ENCODE peak calls at places on chromosomes 2 and 18, in four cellular contexts. Z is CD4-positive, alpha-beta T cell; U is omental fat pad; V is foreskin keratinocyte. W is an unnamed sample.

GRCh38 chr2:173374634-173375033 is 20.0 kb downstream of the CDCA7 start:
- DNase-seq in U (no peak), Z (no peak), V (no peak), W (no peak)

GRCh38 chr2:3465328-3465727 is 54.0 kb downstream of the ADI1 start:
- DNase-seq in U (no peak), Z (no peak), V (no peak), W (no peak)

GRCh38 chr2:190180313-190181065 is 118.0 kb upstream of the MSTN start:
- DNase-seq in U (no peak), V (peak), Z (no peak), W (peak)

GRCh38 chr18:7568426-7568825 is 1.3 kb downstream of the PTPRM start:
- DNase-seq in V (peak), Z (no peak), U (peak), W (no peak)

GRCh38 chr2:234555616-234556249 is 58.9 kb upstream of the ARL4C start:
- DNase-seq in V (no peak), U (no peak), Z (no peak), W (no peak)

GRCh38 chr2:74759991-74760390 is 73.9 kb upstream of the HK2 start:
- DNase-seq in Z (no peak), V (no peak), U (no peak), W (no peak)

GRCh38 chr18:10265560-10266235 is 188.7 kb upstream of the APCDD1 start:
- DNase-seq in V (no peak), Z (no peak), U (no peak), W (no peak)

GRCh38 chr2:215723011-215723410 is 287.1 kb upstream of the FN1 start:
- DNase-seq in U (no peak), Z (no peak), V (no peak), W (no peak)

GRCh38 chr2:174931724-174932123 is 73.5 kb downstream of the CHN1 start:
- DNase-seq in V (peak), Z (no peak), U (no peak), W (no peak)

GRCh38 chr18:4510709-4511108 is 55.6 kb upstream of the DLGAP1 start:
- DNase-seq in V (no peak), U (no peak), Z (no peak), W (no peak)

GRCh38 chr18:28657836-28658410 is 481.0 kb upstream of the CDH2 start:
- DNase-seq in Z (no peak), V (peak), U (no peak), W (no peak)

GRCh38 chr18:56593906-56594305 is 44.5 kb downstream of the TXNL1 start:
- DNase-seq in Z (no peak), U (no peak), V (peak), W (no peak)

DNA sequence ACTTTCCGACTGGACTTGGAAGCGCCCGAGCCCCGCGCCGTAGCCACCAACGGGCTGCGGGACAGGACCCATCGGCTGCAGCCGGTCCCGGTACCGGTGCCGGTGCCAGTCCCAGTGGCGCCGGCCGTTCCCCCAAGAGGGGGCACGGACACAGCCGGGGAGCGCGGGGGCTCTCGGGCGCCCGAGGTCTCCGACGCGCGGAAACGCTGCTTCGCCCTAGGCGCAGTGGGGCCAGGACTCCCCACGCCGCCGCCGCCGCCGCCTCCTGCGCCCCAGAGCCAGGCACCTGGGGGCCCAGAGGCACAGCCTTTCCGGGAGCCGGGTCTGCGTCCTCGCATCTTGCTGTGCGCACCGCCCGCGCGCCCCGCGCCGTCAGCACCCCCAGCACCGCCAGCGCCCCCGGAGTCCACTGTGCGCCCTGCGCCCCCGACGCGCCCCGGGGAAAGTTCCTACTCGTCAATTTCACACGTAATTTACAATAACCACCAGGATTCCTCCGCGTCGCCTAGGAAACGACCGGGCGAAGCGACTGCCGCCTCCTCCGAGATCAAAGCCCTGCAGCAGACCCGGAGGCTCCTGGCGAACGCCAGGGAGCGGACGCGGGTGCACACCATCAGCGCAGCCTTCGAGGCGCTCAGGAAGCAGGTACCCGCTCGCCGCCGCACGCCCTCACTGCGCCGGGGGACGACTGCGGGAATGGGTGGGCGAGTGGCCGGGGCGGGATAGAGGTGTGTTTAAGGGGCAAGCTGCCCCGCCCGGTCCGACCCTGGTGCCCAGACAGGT is 713 bp downstream of the ATOH8 start:
- DNase-seq in Z (no peak), V (peak), U (no peak), W (peak)
- TF ChIP-seq CTCF in Z (no peak), V (peak), U (no peak), W (no peak)

DNA sequence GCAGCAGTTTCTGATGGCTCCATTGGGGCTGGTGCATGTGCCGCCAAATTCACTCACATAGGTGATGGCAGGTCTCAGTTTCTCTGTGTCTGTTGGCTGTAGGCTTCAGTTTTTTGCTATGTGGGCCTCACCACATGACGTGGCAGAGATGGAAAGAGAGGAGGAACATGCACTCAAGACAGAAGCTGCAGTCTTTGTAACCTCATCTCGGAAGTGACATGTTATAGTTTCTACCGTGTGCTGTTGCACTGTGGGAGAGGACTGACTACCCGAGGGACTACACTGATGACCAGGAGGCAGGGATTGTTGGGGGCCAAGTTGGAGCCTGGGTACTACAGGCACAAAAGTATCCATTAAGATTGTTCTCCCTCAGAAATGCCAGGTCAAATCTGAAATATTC is 9.2 kb upstream of the CNRIP1 start:
- DNase-seq in U (no peak), Z (no peak), V (no peak), W (no peak)
- TF ChIP-seq CTCF in U (no peak), Z (no peak), V (no peak), W (no peak)

GRCh38 chr2:11589316-11589940 is 55.6 kb downstream of the GREB1 start:
- DNase-seq in Z (no peak), U (no peak), V (no peak), W (no peak)
- TF ChIP-seq CTCF in Z (no peak), U (no peak), V (peak), W (no peak)

GRCh38 chr2:211033765-211034164 is 477.4 kb downstream of the CPS1 start:
- DNase-seq in V (peak), U (no peak), Z (no peak), W (no peak)
- TF ChIP-seq CTCF in V (peak), U (no peak), Z (no peak), W (no peak)

GRCh38 chr2:24209389-24210105 is 34.7 kb downstream of the FAM228A start:
- DNase-seq in Z (no peak), U (no peak), V (no peak), W (no peak)

GRCh38 chr2:24220534-24221281 is 45.9 kb downstream of the FAM228A start:
- DNase-seq in V (no peak), U (no peak), Z (no peak), W (no peak)

GRCh38 chr2:24210106-24210455 is 35.2 kb downstream of the FAM228A start:
- DNase-seq in U (no peak), V (no peak), Z (no peak), W (no peak)

GRCh38 chr2:24210723-24211122 is 35.9 kb downstream of the FAM228A start:
- DNase-seq in U (no peak), V (no peak), Z (no peak), W (no peak)

GRCh38 chr2:24214880-24215279 is 40.0 kb downstream of the FAM228A start:
- DNase-seq in U (no peak), V (no peak), Z (no peak), W (no peak)
- TF ChIP-seq CTCF in U (no peak), V (no peak), Z (no peak), W (no peak)

GRCh38 chr2:140085674-140086073 is 1305.5 kb upstream of the NXPH2 start:
- DNase-seq in Z (no peak), U (no peak), V (peak), W (no peak)
- TF ChIP-seq CTCF in Z (no peak), U (no peak), V (peak), W (no peak)

GRCh38 chr2:141399270-141399669 is 731.5 kb downstream of the LRP1B start:
- DNase-seq in Z (no peak), V (no peak), U (no peak), W (no peak)
- TF ChIP-seq CTCF in Z (no peak), V (peak), U (no peak), W (no peak)

GRCh38 chr2:63194175-63194574 is 143.5 kb downstream of the OTX1 start:
- DNase-seq in V (no peak), U (no peak), Z (no peak), W (no peak)

GRCh38 chr2:63186331-63186730 is 135.7 kb downstream of the OTX1 start:
- DNase-seq in Z (no peak), U (no peak), V (peak), W (no peak)

GRCh38 chr2:63192889-63193778 is 142.5 kb downstream of the OTX1 start:
- DNase-seq in V (no peak), Z (no peak), U (no peak), W (no peak)

GRCh38 chr2:63192169-63192888 is 141.7 kb downstream of the OTX1 start:
- DNase-seq in U (no peak), Z (no peak), V (no peak), W (no peak)

GRCh38 chr2:63189026-63189425 is 138.4 kb downstream of the OTX1 start:
- DNase-seq in U (no peak), Z (no peak), V (peak), W (no peak)
- TF ChIP-seq CTCF in U (no peak), Z (no peak), V (peak), W (no peak)

DNA sequence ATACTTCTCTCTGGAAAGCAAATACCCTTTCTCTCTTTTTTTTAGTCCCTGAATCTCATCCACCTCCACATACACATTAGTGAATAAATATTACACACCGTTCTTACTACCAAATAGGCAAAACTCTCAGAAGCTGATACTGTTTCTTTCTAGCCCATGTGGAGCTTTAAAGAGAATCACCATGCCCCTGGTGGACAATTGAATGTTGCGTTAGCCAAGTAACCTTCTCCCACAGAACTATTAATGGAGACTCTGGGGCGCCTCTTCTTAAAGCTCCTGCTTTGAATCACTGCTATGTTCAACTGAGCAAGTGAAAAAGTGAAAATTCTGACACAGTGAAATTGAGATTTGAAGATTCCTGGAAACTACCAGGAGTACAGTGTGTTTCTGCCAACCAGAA is 522.8 kb upstream of the CDH7 start:
- DNase-seq in Z (no peak), V (no peak), U (no peak), W (no peak)
- TF ChIP-seq CTCF in Z (no peak), V (no peak), U (no peak), W (no peak)